ENCODE peak calls at places on chromosome 9, in seven cellular contexts. G, N, C, S, Y, I and H are unnamed samples.

GRCh38 chr9:122912964-122913673 is at the start of gene ZBTB6:
- DNase-seq in G (peak), N (peak), C (peak), S (peak), Y (peak), I (peak), H (peak)

GRCh38 chr9:69946800-69947437 is 96.7 kb upstream of the MAMDC2 start:
- DNase-seq in G (no peak), N (no peak), C (no peak), S (peak), Y (no peak), I (no peak), H (peak)

GRCh38 chr9:22052376-22052945 is 43.4 kb upstream of the CDKN2B start:
- DNase-seq in G (no peak), N (no peak), C (no peak), S (peak), Y (peak), I (no peak), H (peak)

GRCh38 chr9:98083566-98084135 is 27.1 kb downstream of the NANS start:
- DNase-seq in G (no peak), N (no peak), C (no peak), S (no peak), Y (no peak), I (no peak), H (no peak)

GRCh38 chr9:136794281-136795026 is 1.7 kb upstream of the CCDC183 start:
- DNase-seq in G (no peak), N (no peak), C (no peak), S (no peak), Y (no peak), I (no peak), H (no peak)

GRCh38 chr9:73816905-73817304 is 665.2 kb downstream of the ANXA1 start:
- DNase-seq in G (no peak), N (no peak), C (no peak), S (no peak), Y (no peak), I (no peak), H (no peak)

GRCh38 chr9:124489222-124489621 is 18.0 kb downstream of the NR5A1 start:
- DNase-seq in G (no peak), N (no peak), C (no peak), S (no peak), Y (no peak), I (no peak), H (no peak)

GRCh38 chr9:89748831-89749499 is 144.2 kb downstream of the GADD45G start:
- DNase-seq in G (no peak), N (no peak), C (no peak), S (no peak), Y (no peak), I (no peak), H (no peak)